ENCODE peak calls at places on chromosomes 2 and 18, in eight cellular contexts. G, V, U, N, J, B, O and Y are unnamed samples.

GRCh38 chr18:75063196-75063595 is 145.7 kb downstream of the PTGR3 start:
- DNase-seq in B (no peak), N (no peak), O (no peak), V (no peak), G (no peak), U (no peak), J (no peak), Y (no peak)

GRCh38 chr2:3302751-3303582 is 74.7 kb downstream of the EIPR1 start:
- DNase-seq in N (no peak), O (no peak), J (no peak), U (no peak), B (peak), V (no peak), G (no peak), Y (no peak)

GRCh38 chr2:61426267-61426897 is 44.5 kb downstream of the USP34 start:
- DNase-seq in V (peak), B (no peak), N (no peak), O (no peak), J (peak), G (peak), U (peak), Y (no peak)

GRCh38 chr2:12759248-12759647 is 42.5 kb downstream of the TRIB2 start:
- DNase-seq in B (no peak), J (no peak), G (no peak), V (no peak), O (peak), U (no peak), N (peak), Y (peak)

GRCh38 chr2:153235516-153235915 is 243.0 kb downstream of the RPRM start:
- DNase-seq in V (peak), G (no peak), O (no peak), J (no peak), U (no peak), N (no peak), B (no peak), Y (no peak)

GRCh38 chr2:109201465-109202420 is 72.7 kb downstream of the SH3RF3 start:
- DNase-seq in G (no peak), V (no peak), N (no peak), B (no peak), U (no peak), J (no peak), O (no peak), Y (no peak)

GRCh38 chr2:29749843-29750242 is 171.5 kb downstream of the ALK start:
- DNase-seq in O (no peak), V (no peak), G (no peak), B (no peak), J (no peak), N (no peak), U (no peak), Y (no peak)

GRCh38 chr18:79609841-79610281 is 69.7 kb upstream of the CTDP1 start:
- DNase-seq in J (no peak), U (peak), B (peak), O (no peak), G (no peak), V (no peak), N (no peak), Y (no peak)

GRCh38 chr2:132383956-132384355 is 32.6 kb upstream of the GPR39 start:
- DNase-seq in B (no peak), V (no peak), J (no peak), G (no peak), N (no peak), O (no peak), U (no peak), Y (no peak)

GRCh38 chr2:23606968-23607367 is 222.0 kb downstream of the KLHL29 start:
- DNase-seq in U (no peak), N (peak), G (no peak), B (no peak), V (no peak), J (no peak), O (no peak), Y (peak)

GRCh38 chr2:98448441-98449145 is 3.9 kb downstream of the INPP4A start:
- DNase-seq in J (no peak), O (no peak), V (no peak), U (no peak), N (no peak), B (no peak), G (no peak), Y (no peak)

GRCh38 chr2:64130333-64130732 is 13.9 kb downstream of the PELI1 start:
- DNase-seq in N (no peak), V (no peak), J (no peak), G (no peak), U (no peak), B (no peak), O (no peak), Y (no peak)

GRCh38 chr2:237449193-237449797 is 35.3 kb upstream of the COL6A3 start:
- DNase-seq in U (peak), J (no peak), G (no peak), V (no peak), B (no peak), N (peak), O (no peak), Y (no peak)

GRCh38 chr18:24055878-24056277 is 41.3 kb downstream of the TTC39C start:
- DNase-seq in O (no peak), N (no peak), U (no peak), J (no peak), B (no peak), V (no peak), G (no peak), Y (no peak)

GRCh38 chr2:232668805-232669444 is 28.2 kb upstream of the GIGYF2 start:
- DNase-seq in G (no peak), J (no peak), U (no peak), N (peak), O (no peak), B (no peak), V (no peak), Y (peak)

GRCh38 chr2:126614529-126615279 is 41.3 kb upstream of the GYPC start:
- DNase-seq in U (no peak), N (no peak), J (no peak), O (peak), B (no peak), G (no peak), V (no peak), Y (no peak)

GRCh38 chr2:126623000-126623399 is 33.0 kb upstream of the GYPC start:
- DNase-seq in O (no peak), J (no peak), B (no peak), N (no peak), V (no peak), G (no peak), U (no peak), Y (no peak)

GRCh38 chr2:126616606-126617069 is 39.3 kb upstream of the GYPC start:
- DNase-seq in J (no peak), N (no peak), V (no peak), G (no peak), U (no peak), O (no peak), B (no peak), Y (no peak)

DNA sequence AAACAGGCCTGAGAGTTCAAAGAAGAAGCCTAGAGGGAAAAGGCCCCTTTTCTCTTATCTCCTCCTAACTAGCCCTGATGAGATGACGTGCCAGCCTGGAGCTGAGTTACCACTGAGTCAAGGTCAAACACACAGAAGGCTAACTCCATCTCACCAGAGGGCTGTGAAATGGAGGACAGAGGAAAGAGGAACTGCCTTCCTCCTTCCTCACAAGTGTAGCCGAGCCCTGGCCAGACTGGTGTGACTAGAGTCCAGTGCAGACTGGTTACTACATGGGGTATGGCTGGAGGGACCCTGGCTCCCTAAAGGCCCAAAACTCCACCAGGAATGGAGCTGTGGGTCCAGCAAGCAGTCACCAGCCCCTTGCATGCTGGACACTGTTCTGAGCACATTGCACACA is 35.7 kb upstream of the GYPC start:
- DNase-seq in J (no peak), U (no peak), O (no peak), V (no peak), G (no peak), N (no peak), B (no peak), Y (no peak)
- TF ChIP-seq CTCF in J (no peak), U (no peak), O (no peak), V (no peak), G (no peak), N (no peak), B (no peak), Y (no peak)

GRCh38 chr2:176137883-176138282 is 8.4 kb downstream of the HOXD8 start:
- DNase-seq in G (no peak), B (peak), J (no peak), U (no peak), O (no peak), N (no peak), V (no peak), Y (peak)
- H3K4me3 ChIP-seq in G (peak), B (peak), J (no peak), U (peak), O (no peak), N (no peak), V (no peak), Y (peak)

DNA sequence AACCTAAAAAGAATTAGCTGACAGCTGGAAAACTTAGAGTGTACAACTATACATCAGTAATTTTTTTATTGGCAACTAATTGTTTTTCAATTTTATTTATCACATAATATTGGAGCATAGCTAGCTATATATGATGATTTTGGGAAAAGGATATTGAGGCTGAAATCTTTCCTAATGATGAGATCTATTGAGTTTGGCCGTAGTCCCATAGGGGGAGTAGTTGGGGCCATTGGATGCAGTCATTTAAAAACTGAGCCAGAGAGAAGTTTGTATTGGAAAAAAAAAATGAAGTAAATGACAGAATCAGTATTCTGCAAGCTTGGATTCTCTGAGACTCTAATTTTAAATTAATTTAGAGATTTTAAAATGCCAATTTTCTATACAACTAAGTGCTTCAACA is 179.8 kb downstream of the LTBP1 start:
- DNase-seq in V (no peak), G (no peak), B (no peak), N (no peak), O (no peak), U (no peak), J (no peak), Y (no peak)
- TF ChIP-seq CTCF in V (no peak), G (no peak), B (no peak), N (peak), O (peak), U (no peak), J (no peak), Y (peak)

GRCh38 chr2:10478298-10478625 is 30.1 kb upstream of the ODC1 start:
- DNase-seq in O (no peak), U (no peak), G (no peak), J (no peak), B (no peak), V (no peak), N (no peak), Y (no peak)

GRCh38 chr2:10475811-10476660 is 27.9 kb upstream of the ODC1 start:
- DNase-seq in O (no peak), V (no peak), U (no peak), N (no peak), J (no peak), G (no peak), B (no peak), Y (no peak)

GRCh38 chr2:10477443-10478297 is 29.5 kb upstream of the ODC1 start:
- DNase-seq in U (no peak), G (no peak), J (no peak), O (no peak), N (no peak), V (no peak), B (no peak), Y (no peak)

GRCh38 chr2:10475221-10475722 is 27.1 kb upstream of the ODC1 start:
- DNase-seq in B (no peak), J (no peak), U (no peak), G (no peak), O (no peak), V (no peak), N (no peak), Y (no peak)

GRCh38 chr2:10476723-10477442 is 28.8 kb upstream of the ODC1 start:
- DNase-seq in B (peak), G (no peak), O (no peak), N (no peak), J (no peak), V (no peak), U (no peak), Y (no peak)
- H3K4me3 ChIP-seq in B (no peak), G (no peak), O (no peak), N (no peak), J (no peak), V (no peak), U (no peak), Y (no peak)

GRCh38 chr2:233839447-233839820 is 14.9 kb downstream of the HJURP start:
- DNase-seq in V (no peak), B (peak), N (no peak), J (no peak), O (no peak), G (no peak), U (no peak), Y (no peak)
- TF ChIP-seq CTCF in V (no peak), B (no peak), N (no peak), J (no peak), O (no peak), G (no peak), U (no peak), Y (no peak)

GRCh38 chr18:3251963-3252277 is 4.3 kb downstream of the MYL12A start:
- DNase-seq in G (no peak), O (no peak), V (no peak), B (no peak), J (no peak), U (no peak), N (peak), Y (no peak)

GRCh38 chr18:3252843-3253242 is 5.2 kb downstream of the MYL12A start:
- DNase-seq in O (no peak), J (no peak), N (no peak), G (no peak), B (no peak), U (no peak), V (no peak), Y (no peak)

GRCh38 chr18:3256693-3257626 is 5.0 kb upstream of the MYL12B start:
- DNase-seq in O (no peak), J (peak), V (no peak), B (no peak), N (peak), U (no peak), G (no peak), Y (peak)

GRCh38 chr18:3255611-3256165 is 6.2 kb upstream of the MYL12B start:
- DNase-seq in O (no peak), N (no peak), J (peak), U (no peak), V (no peak), G (no peak), B (no peak), Y (no peak)

GRCh38 chr18:3254725-3255124 is 7.1 kb downstream of the MYL12A start:
- DNase-seq in U (no peak), N (no peak), G (no peak), J (peak), O (no peak), B (no peak), V (no peak), Y (no peak)
- H3K4me3 ChIP-seq in U (peak), N (no peak), G (no peak), J (no peak), O (no peak), B (no peak), V (no peak), Y (no peak)

GRCh38 chr2:68901199-68901515 is 30.0 kb upstream of the BMP10 start:
- DNase-seq in U (no peak), O (no peak), B (no peak), N (peak), J (no peak), G (no peak), V (no peak), Y (no peak)
- TF ChIP-seq CTCF in U (no peak), O (peak), B (no peak), N (peak), J (no peak), G (no peak), V (no peak), Y (peak)

GRCh38 chr2:33607137-33607781 is 8.2 kb upstream of the FAM98A start:
- DNase-seq in O (no peak), G (no peak), U (no peak), N (no peak), B (no peak), J (no peak), V (no peak), Y (no peak)
- H3K4me3 ChIP-seq in O (no peak), G (no peak), U (peak), N (no peak), B (no peak), J (no peak), V (no peak), Y (no peak)